ENCODE peak calls at places on chromosome 17, in five cellular contexts. C, P, M, G and F are unnamed samples.
A peak's percentile ranks its signal among the peaks of the same experiment; 100 is the strongest.

GRCh38 chr17:40664582-40665333 is at the start of gene KRT222:
- DNase-seq in G (no peak), M (no peak), C (no peak), P (no peak), F (no peak)

GRCh38 chr17:35731239-35731931 is at the start of gene RASL10B:
- DNase-seq in M (peak; percentile 41), P (peak; percentile 57), G (no peak), C (no peak), F (no peak)

GRCh38 chr17:41048441-41048840 is 1.3 kb upstream of the KRTAP2-1 start:
- DNase-seq in P (no peak), C (no peak), G (no peak), M (peak; percentile 75), F (no peak)

GRCh38 chr17:31605761-31606160 is 214.3 kb downstream of the RAB11FIP4 start:
- DNase-seq in G (no peak), M (no peak), C (no peak), P (no peak), F (no peak)

GRCh38 chr17:35991075-35991474 is 4.5 kb upstream of the CCL14 start:
- DNase-seq in M (peak; percentile 71), C (no peak), P (no peak), G (no peak), F (no peak)

GRCh38 chr17:9878791-9879525 is 26.1 kb downstream of the RCVRN start:
- DNase-seq in G (no peak), C (no peak), M (no peak), P (no peak), F (no peak)

GRCh38 chr17:40124279-40125141 is 2.7 kb downstream of the MSL1 start:
- DNase-seq in C (no peak), P (peak; percentile 5), G (no peak), M (no peak), F (no peak)

GRCh38 chr17:51164911-51165679 is 1.1 kb upstream of the NME2 start:
- DNase-seq in G (no peak), P (no peak), C (no peak), M (peak; percentile 28), F (no peak)

GRCh38 chr17:82103588-82104451 is 5.8 kb upstream of the FASN start:
- DNase-seq in G (no peak), M (peak; percentile 90), P (no peak), C (no peak), F (peak; percentile 38)

GRCh38 chr17:48153711-48154642 is 46.4 kb downstream of the SNX11 start:
- DNase-seq in C (no peak), M (peak; percentile 68), P (peak; percentile 63), G (no peak), F (no peak)

GRCh38 chr17:67891481-67892119 is 66.3 kb downstream of the BPTF start:
- DNase-seq in P (peak; percentile 46), C (no peak), G (no peak), M (no peak), F (no peak)

GRCh38 chr17:39016193-39017153 is 49.3 kb upstream of the FBXO47 start:
- DNase-seq in P (no peak), C (no peak), G (no peak), M (no peak), F (no peak)

GRCh38 chr17:72579990-72580320 is 459.1 kb downstream of the SOX9 start:
- DNase-seq in C (no peak), M (no peak), G (no peak), P (no peak), F (no peak)

GRCh38 chr17:55547027-55547670 is 35.9 kb upstream of the SMIM36 start:
- DNase-seq in G (no peak), M (no peak), P (no peak), C (no peak), F (no peak)

GRCh38 chr17:58369214-58370031 is 17.4 kb upstream of the SUPT4H1 start:
- DNase-seq in P (no peak), M (peak; percentile 97), G (no peak), C (no peak), F (no peak)

GRCh38 chr17:30922235-30922993 is 669 bp downstream of the ADAP2 start:
- DNase-seq in M (no peak), P (no peak), C (no peak), G (no peak), F (no peak)

GRCh38 chr17:7703584-7704574 is 1.1 kb upstream of the EFNB3 start:
- DNase-seq in G (peak; percentile 61), M (peak; percentile 18), C (no peak), P (peak; percentile 58), F (peak; percentile 67)

GRCh38 chr17:73393962-73394361 is 82.2 kb upstream of the CDC42EP4 start:
- DNase-seq in P (no peak), G (no peak), C (no peak), M (peak; percentile 20), F (no peak)

GRCh38 chr17:27667656-27668487 is 36.9 kb downstream of the LGALS9 start:
- DNase-seq in M (no peak), G (no peak), C (no peak), P (no peak), F (no peak)

GRCh38 chr17:80859004-80859941 is 132.4 kb upstream of the CHMP6 start:
- DNase-seq in P (no peak), M (no peak), G (peak; percentile 23), C (no peak), F (no peak)

GRCh38 chr17:42526031-42526444 is 10.0 kb upstream of the NAGLU start:
- DNase-seq in P (no peak), C (no peak), G (no peak), M (no peak), F (no peak)
- TF ChIP-seq SUZ12 in P (no peak), C (no peak), G (no peak), M (no peak), F (no peak)

GRCh38 chr17:60900688-60901087 is 223.0 kb downstream of the BCAS3 start:
- DNase-seq in G (no peak), M (no peak), C (no peak), P (no peak), F (no peak)

GRCh38 chr17:60899115-60899514 is 221.5 kb downstream of the BCAS3 start:
- DNase-seq in P (no peak), C (no peak), M (no peak), G (no peak), F (no peak)

GRCh38 chr17:60901222-60901621 is 223.6 kb downstream of the BCAS3 start:
- DNase-seq in M (no peak), P (no peak), G (no peak), C (no peak), F (no peak)

GRCh38 chr17:60902399-60902798 is 224.7 kb downstream of the BCAS3 start:
- DNase-seq in G (no peak), P (no peak), M (no peak), C (no peak), F (no peak)

GRCh38 chr17:60901806-60902205 is 224.2 kb downstream of the BCAS3 start:
- DNase-seq in M (no peak), C (no peak), G (no peak), P (no peak), F (no peak)
- TF ChIP-seq SUZ12 in M (no peak), C (no peak), G (no peak), P (no peak), F (no peak)

GRCh38 chr17:44383861-44384260 is 5.6 kb downstream of the ITGA2B start:
- DNase-seq in P (no peak), G (no peak), C (no peak), M (no peak), F (no peak)

GRCh38 chr17:44386182-44386525 is 3.3 kb downstream of the ITGA2B start:
- DNase-seq in P (no peak), G (no peak), C (no peak), M (no peak), F (no peak)

GRCh38 chr17:44384281-44384822 is 5.1 kb downstream of the ITGA2B start:
- DNase-seq in C (no peak), M (no peak), G (no peak), P (no peak), F (no peak)

GRCh38 chr17:44385287-44386181 is 3.9 kb downstream of the ITGA2B start:
- DNase-seq in M (peak; percentile 65), G (peak; percentile 75), C (no peak), P (peak; percentile 94), F (peak; percentile 75)

GRCh38 chr17:44384823-44385286 is 4.6 kb downstream of the ITGA2B start:
- DNase-seq in M (no peak), C (no peak), P (no peak), G (no peak), F (no peak)
- TF ChIP-seq SUZ12 in M (no peak), C (no peak), P (no peak), G (no peak), F (no peak)

DNA sequence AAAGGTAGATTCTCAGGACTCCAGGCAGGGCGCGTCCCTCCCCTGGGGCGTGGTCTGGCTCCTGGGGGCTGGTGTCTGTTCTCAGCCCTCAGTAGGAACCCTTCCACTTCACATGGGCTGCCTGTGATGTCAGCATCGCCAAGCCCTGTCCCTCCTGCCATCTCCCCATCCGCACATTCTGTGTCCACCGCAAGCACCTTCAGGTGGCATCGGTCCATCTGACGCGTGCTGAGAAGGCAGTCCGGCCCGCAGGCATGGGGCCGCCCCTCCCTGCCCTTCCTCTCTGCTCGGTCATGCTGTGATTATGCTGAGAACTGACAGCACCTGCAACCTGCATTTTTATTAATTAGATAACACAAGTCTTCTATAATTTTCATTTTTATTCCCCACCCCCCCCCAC is 12.7 kb upstream of the DNAH17 start:
- DNase-seq in C (no peak), P (no peak), G (no peak), M (no peak), F (no peak)
- TF ChIP-seq SUZ12 in C (no peak), P (no peak), G (no peak), M (no peak), F (no peak)